ENCODE peak calls at places on chromosome 2, in seven cellular contexts. H is NCI-H69; L is GDM1; R is central memory CD4-positive, alpha-beta T cell; Y is activated naive CD4-positive, alpha-beta T cell treated with anti-CD3 and anti-CD28 coated beads, Interleukin-2, amount 10 ng/mL, durations not matched to agents 7 days and 5 days; U is LoVo; Z is RWPE2. V is an unnamed sample.

GRCh38 chr2:63875143-63875542 is 33.4 kb downstream of the UGP2 start:
- DNase-seq in H (no peak), L (no peak), R (no peak), Y (no peak), U (no peak), Z (no peak), V (peak; percentile 25)

GRCh38 chr2:44937688-44938240 is 3.7 kb upstream of the SIX3 start:
- DNase-seq in H (peak; percentile 93), L (no peak), R (no peak), Y (no peak), U (no peak), Z (peak; percentile 27), V (no peak)

GRCh38 chr2:67544286-67544685 is 147.2 kb downstream of the ETAA1 start:
- DNase-seq in H (no peak), L (no peak), R (no peak), Y (no peak), U (no peak), Z (no peak), V (no peak)

GRCh38 chr2:183010112-183010511 is 28.1 kb downstream of the NCKAP1 start:
- DNase-seq in H (peak; percentile 41), L (no peak), R (no peak), Y (no peak), U (no peak), Z (no peak), V (peak; percentile 40)

GRCh38 chr2:168552450-168552856 is 96.4 kb downstream of the CERS6 start:
- DNase-seq in H (peak; percentile 83), L (no peak), R (no peak), Y (no peak), U (no peak), Z (no peak), V (no peak)

GRCh38 chr2:105926960-105927678 is 182.4 kb downstream of the NCK2 start:
- DNase-seq in H (no peak), L (no peak), R (peak; percentile 68), Y (peak; percentile 81), U (no peak), Z (no peak), V (no peak)

GRCh38 chr2:143558665-143559064 is 429.4 kb downstream of the ARHGAP15 start:
- DNase-seq in H (no peak), L (no peak), R (no peak), Y (no peak), U (no peak), Z (no peak), V (peak; percentile 73)

GRCh38 chr2:46164581-46165301 is 132.5 kb upstream of the EPAS1 start:
- DNase-seq in H (no peak), L (no peak), R (no peak), Y (no peak), U (peak; percentile 67), Z (peak; percentile 91), V (peak; percentile 85)

GRCh38 chr2:239540174-239540573 is 139.4 kb upstream of the HDAC4 start:
- DNase-seq in H (peak; percentile 47), L (no peak), R (no peak), Y (no peak), U (no peak), Z (no peak), V (no peak)

GRCh38 chr2:120899373-120899772 is 163.7 kb downstream of the GLI2 start:
- DNase-seq in H (no peak), L (no peak), R (no peak), Y (no peak), U (no peak), Z (no peak), V (no peak)

GRCh38 chr2:56185582-56186046 is 1.8 kb downstream of the CCDC85A start:
- DNase-seq in H (peak; percentile 74), L (no peak), R (no peak), Y (no peak), U (peak; percentile 32), Z (no peak), V (peak; percentile 11)

GRCh38 chr2:206713770-206714169 is 4.4 kb downstream of the DYTN start:
- DNase-seq in H (no peak), L (no peak), R (no peak), Y (no peak), U (no peak), Z (no peak), V (peak; percentile 5)

GRCh38 chr2:239660390-239661228 is 259.8 kb upstream of the HDAC4 start:
- DNase-seq in H (no peak), L (no peak), R (no peak), Y (no peak), U (peak; percentile 70), Z (no peak), V (no peak)

GRCh38 chr2:180705122-180705521 is 275.3 kb upstream of the UBE2E3 start:
- DNase-seq in H (no peak), L (no peak), R (no peak), Y (no peak), U (no peak), Z (no peak), V (peak; percentile 41)

GRCh38 chr2:235492850-235493344 is 946 bp upstream of the AGAP1 start:
- DNase-seq in H (no peak), L (no peak), R (no peak), Y (no peak), U (no peak), Z (no peak), V (no peak)

GRCh38 chr2:28408764-28409599 is 16.3 kb downstream of the FOSL2 start:
- DNase-seq in H (no peak), L (no peak), R (peak; percentile 80), Y (peak; percentile 79), U (peak; percentile 66), Z (peak; percentile 93), V (peak; percentile 91)

GRCh38 chr2:25700221-25700660 is 26.9 kb upstream of the DTNB start:
- DNase-seq in H (peak; percentile 84), L (no peak), R (peak; percentile 20), Y (peak; percentile 44), U (peak; percentile 85), Z (no peak), V (peak; percentile 31)

GRCh38 chr2:191894681-191895147 is 47.8 kb upstream of the CAVIN2 start:
- DNase-seq in H (no peak), L (no peak), R (no peak), Y (no peak), U (no peak), Z (no peak), V (peak; percentile 93)

GRCh38 chr2:213238753-213239591 is 45.3 kb upstream of the SPAG16 start:
- DNase-seq in H (no peak), L (no peak), R (no peak), Y (no peak), U (no peak), Z (no peak), V (peak; percentile 93)

GRCh38 chr2:218873359-218874194 is 7.1 kb upstream of the WNT10A start:
- DNase-seq in H (no peak), L (no peak), R (no peak), Y (no peak), U (no peak), Z (no peak), V (no peak)

GRCh38 chr2:218261424-218262273 is 834 bp downstream of the GPBAR1 start:
- DNase-seq in H (peak; percentile 19), L (no peak), R (no peak), Y (peak; percentile 18), U (no peak), Z (no peak), V (peak; percentile 27)

GRCh38 chr2:218400167-218400929 is 680 bp downstream of the CTDSP1 start:
- DNase-seq in H (peak; percentile 47), L (no peak), R (peak; percentile 45), Y (peak; percentile 62), U (no peak), Z (no peak), V (no peak)

GRCh38 chr2:197028230-197028629 is 101.7 kb upstream of the PGAP1 start:
- DNase-seq in H (no peak), L (no peak), R (no peak), Y (no peak), U (peak; percentile 44), Z (no peak), V (peak; percentile 65)

GRCh38 chr2:110770696-110771425 is 38.5 kb downstream of the ACOXL start:
- DNase-seq in H (peak; percentile 96), L (no peak), R (no peak), Y (no peak), U (no peak), Z (no peak), V (peak; percentile 68)

GRCh38 chr2:98465456-98466201 is 21.0 kb downstream of the INPP4A start:
- DNase-seq in H (peak; percentile 90), L (peak; percentile 76), R (peak; percentile 85), Y (peak; percentile 90), U (no peak), Z (no peak), V (peak; percentile 65)

GRCh38 chr2:182242561-182242960 is 184.3 kb downstream of the PDE1A start:
- DNase-seq in H (no peak), L (no peak), R (no peak), Y (no peak), U (no peak), Z (no peak), V (no peak)

GRCh38 chr2:241324775-241325174 is 9.1 kb downstream of the SEPTIN2 start:
- DNase-seq in H (no peak), L (no peak), R (no peak), Y (no peak), U (no peak), Z (no peak), V (no peak)

GRCh38 chr2:234288974-234289455 is 207.9 kb downstream of the ARL4C start:
- DNase-seq in H (peak; percentile 60), L (no peak), R (peak; percentile 81), Y (peak; percentile 82), U (peak; percentile 41), Z (no peak), V (peak; percentile 56)

GRCh38 chr2:26281226-26281625 is 36.5 kb downstream of the HADHB start:
- DNase-seq in H (peak; percentile 92), L (no peak), R (no peak), Y (no peak), U (no peak), Z (no peak), V (no peak)

GRCh38 chr2:73253400-73253799 is 19.3 kb downstream of the CCT7 start:
- DNase-seq in H (no peak), L (no peak), R (no peak), Y (no peak), U (no peak), Z (no peak), V (no peak)

GRCh38 chr2:207283356-207283755 is 117.6 kb upstream of the KLF7 start:
- DNase-seq in H (peak; percentile 67), L (peak; percentile 54), R (no peak), Y (peak; percentile 24), U (no peak), Z (no peak), V (no peak)

GRCh38 chr2:79984476-79984875 is 320.1 kb downstream of the LRRTM1 start:
- DNase-seq in H (no peak), L (no peak), R (no peak), Y (no peak), U (no peak), Z (no peak), V (peak; percentile 15)

GRCh38 chr2:60555066-60555793 is 1.8 kb upstream of the BCL11A start:
- DNase-seq in H (peak; percentile 70), L (peak; percentile 75), R (peak; percentile 59), Y (peak; percentile 76), U (peak; percentile 82), Z (peak; percentile 64), V (peak; percentile 34)